ENCODE peak calls at places on chromosomes 4 and X, in eight cellular contexts. T is CD8-positive, alpha-beta T cell; L is uterus; M is cardiac muscle cell; B is heart left ventricle; I is heart right ventricle; K is GM23248; V is fibroblast of lung. R is an unnamed sample. For H3K9me3, the result is how much of the 10 kb centered on the place peaks cover.

GRCh38 chrX:107197306-107197705 is 8.9 kb downstream of the NUP62CL start:
- DNase-seq in B (no peak), K (no peak), M (no peak), I (no peak), L (no peak), V (no peak), T (no peak), R (no peak)

GRCh38 chr4:186770446-186771175 is 47.0 kb upstream of the FAT1 start:
- DNase-seq in I (no peak), L (no peak), T (no peak), V (peak), K (peak), B (no peak), M (peak), R (no peak)

GRCh38 chr4:107069049-107069448 is 32.9 kb upstream of the DKK2 start:
- DNase-seq in I (no peak), V (peak), T (no peak), M (peak), B (no peak), K (peak), L (no peak), R (no peak)

GRCh38 chr4:65007841-65008439 is 598.7 kb upstream of the TECRL start:
- DNase-seq in B (no peak), K (peak), L (no peak), I (no peak), M (peak), T (no peak), V (peak), R (peak)

GRCh38 chr4:165874799-165875371 is 1.8 kb downstream of the TLL1 start:
- DNase-seq in B (peak), M (peak), L (no peak), V (no peak), I (peak), T (no peak), K (no peak), R (peak)

GRCh38 chr4:23680616-23681518 is 209.0 kb downstream of the PPARGC1A start:
- DNase-seq in K (peak), L (no peak), M (peak), V (peak), B (no peak), I (no peak), T (no peak), R (no peak)

GRCh38 chrX:30939928-30940327 is 50.9 kb upstream of the TAB3 start:
- DNase-seq in I (no peak), B (no peak), T (no peak), M (no peak), L (no peak), V (no peak), K (no peak), R (peak)

GRCh38 chr4:99205104-99205979 is 13.7 kb downstream of the ADH6 start:
- DNase-seq in I (no peak), B (no peak), M (peak), L (peak), T (no peak), K (peak), V (no peak), R (peak)

GRCh38 chr4:104907074-104907649 is 239.5 kb upstream of the TET2 start:
- DNase-seq in B (no peak), V (no peak), T (no peak), K (no peak), L (no peak), M (no peak), I (no peak), R (no peak)

GRCh38 chrX:10174051-10174450 is 17.3 kb downstream of the CLCN4 start:
- DNase-seq in V (no peak), B (no peak), M (no peak), L (no peak), I (no peak), K (no peak), T (no peak), R (no peak)

GRCh38 chrX:4397471-4397870 is 684.0 kb upstream of the PRKX start:
- DNase-seq in B (no peak), T (no peak), V (no peak), L (no peak), I (no peak), K (no peak), M (no peak), R (no peak)

GRCh38 chr4:173990126-173990878 is 293.2 kb downstream of the FBXO8 start:
- DNase-seq in V (peak), T (no peak), I (peak), L (no peak), M (peak), K (peak), B (no peak), R (no peak)

GRCh38 chr4:74339501-74339900 is 25.4 kb upstream of the EREG start:
- DNase-seq in M (peak), L (no peak), V (no peak), K (no peak), I (no peak), B (no peak), T (no peak), R (no peak)

GRCh38 chr4:144967161-144967560 is 130.8 kb downstream of the ANAPC10 start:
- DNase-seq in V (no peak), B (no peak), I (no peak), M (no peak), T (no peak), K (no peak), L (no peak), R (no peak)

GRCh38 chr4:134708026-134708425 is 506.4 kb upstream of the PABPC4L start:
- DNase-seq in L (no peak), B (no peak), I (no peak), K (no peak), T (no peak), M (peak), V (no peak), R (no peak)
- H3K4me3 ChIP-seq in L (no peak), B (no peak), I (no peak), K (no peak), T (no peak), M (no peak), V (no peak), R (no peak)

GRCh38 chr4:119130365-119131065 is 5.1 kb upstream of the MYOZ2 start:
- DNase-seq in I (no peak), K (peak), L (no peak), V (no peak), T (no peak), B (no peak), M (peak), R (no peak)
- H3K9me3 ChIP-seq in I (under half), K (under half), L (under half), V (under half), T (under half), B (under half), M (under half), R (under half)

GRCh38 chr4:140755811-140756291 is 334 bp downstream of the TBC1D9 start:
- DNase-seq in I (peak), V (peak), M (peak), T (no peak), K (peak), B (peak), L (peak), R (no peak)

GRCh38 chr4:140756292-140757219 is at the start of gene TBC1D9:
- DNase-seq in V (peak), I (peak), T (no peak), L (peak), K (peak), M (peak), B (peak), R (peak)

GRCh38 chr4:140752669-140753068 is 3.5 kb downstream of the TBC1D9 start:
- DNase-seq in B (no peak), K (no peak), L (no peak), V (no peak), I (no peak), T (no peak), M (no peak), R (no peak)

GRCh38 chr4:140757220-140757607 is 1.0 kb upstream of the TBC1D9 start:
- DNase-seq in V (no peak), T (no peak), L (no peak), M (no peak), K (no peak), I (no peak), B (no peak), R (no peak)

GRCh38 chr4:140754918-140755810 is 1.0 kb downstream of the TBC1D9 start:
- DNase-seq in V (no peak), M (no peak), T (no peak), I (no peak), B (no peak), L (no peak), K (peak), R (peak)
- H3K27ac ChIP-seq in V (peak), M (peak), T (no peak), I (peak), B (peak), L (peak), K (peak), R (peak)

GRCh38 chrX:151174581-151175282 is 1.7 kb upstream of the GPR50 start:
- DNase-seq in L (no peak), V (no peak), M (no peak), I (no peak), B (no peak), T (no peak), K (no peak), R (no peak)
- H3K4me3 ChIP-seq in L (no peak), V (no peak), M (peak), I (no peak), B (no peak), T (no peak), K (no peak), R (no peak)

GRCh38 chr4:14386196-14386595 is 616.1 kb upstream of the CPEB2 start:
- DNase-seq in B (no peak), T (no peak), V (no peak), I (no peak), M (no peak), L (no peak), K (no peak), R (no peak)

GRCh38 chr4:14379148-14379547 is 623.1 kb upstream of the CPEB2 start:
- DNase-seq in M (no peak), I (no peak), V (peak), T (no peak), K (peak), B (no peak), L (no peak), R (no peak)

GRCh38 chr4:14387647-14388046 is 614.6 kb upstream of the CPEB2 start:
- DNase-seq in I (no peak), V (no peak), B (no peak), M (no peak), K (no peak), L (no peak), T (no peak), R (peak)

GRCh38 chr4:14384824-14385223 is 617.5 kb upstream of the CPEB2 start:
- DNase-seq in L (no peak), T (no peak), V (no peak), M (no peak), I (no peak), K (no peak), B (no peak), R (no peak)

GRCh38 chr4:14383652-14384051 is 618.6 kb upstream of the CPEB2 start:
- DNase-seq in T (no peak), M (no peak), K (no peak), B (no peak), L (no peak), V (no peak), I (no peak), R (no peak)
- H3K9me3 ChIP-seq in T (under half), M (under half), K (under half), B (under half), L (under half), V (under half), I (under half), R (under half)

GRCh38 chrX:150409964-150410363 is 46.8 kb downstream of the MAMLD1 start:
- DNase-seq in T (no peak), B (no peak), L (no peak), K (no peak), M (no peak), I (no peak), V (no peak), R (peak)

GRCh38 chrX:150408561-150408960 is 45.4 kb downstream of the MAMLD1 start:
- DNase-seq in M (peak), L (no peak), T (no peak), B (no peak), K (no peak), I (no peak), V (no peak), R (no peak)

GRCh38 chrX:150409486-150409885 is 46.4 kb downstream of the MAMLD1 start:
- DNase-seq in M (no peak), T (no peak), V (no peak), L (no peak), I (no peak), K (no peak), B (no peak), R (no peak)

GRCh38 chrX:150411656-150412055 is 48.5 kb downstream of the MAMLD1 start:
- DNase-seq in B (no peak), I (no peak), L (no peak), T (no peak), K (no peak), V (no peak), M (no peak), R (no peak)

DNA sequence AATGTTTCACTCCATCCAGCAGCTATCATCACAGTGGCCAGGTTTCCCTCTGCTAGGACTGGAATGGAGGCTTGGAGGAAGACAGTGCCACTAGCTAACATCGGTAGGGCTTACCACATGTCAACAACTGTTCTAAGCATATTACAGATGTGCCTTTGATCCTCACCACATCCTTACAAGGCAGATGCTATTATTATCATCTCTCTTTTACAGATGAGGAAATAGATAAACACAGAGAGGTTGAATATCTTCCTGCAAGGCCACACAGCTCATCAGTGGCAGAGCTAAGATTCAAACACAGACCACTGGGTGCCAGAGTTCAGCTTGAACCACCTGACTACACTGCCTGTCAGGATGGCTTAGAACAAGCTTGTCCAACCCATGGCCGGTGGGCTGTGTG is 47.4 kb downstream of the MAMLD1 start:
- DNase-seq in I (no peak), V (no peak), K (no peak), B (no peak), M (no peak), T (no peak), L (no peak), R (peak)
- H3K27ac ChIP-seq in I (no peak), V (no peak), K (no peak), B (no peak), M (no peak), T (no peak), L (no peak), R (no peak)

R was measured in small intestine.